ENCODE peak calls at places on chromosome 11, in eight cellular contexts. L is GM03348, M is mammary epithelial cell, N is NCI-H524, T is GM23338, C is NCI-H1092 treated with DMSO at 0.1 percent for 48 hours, E is OCI-LY7, P is NCI-H345. Q is an unnamed sample.

GRCh38 chr11:10750838-10751580 is at the start of gene CTR9:
- DNase-seq in L (peak), M (peak), N (peak), T (peak), C (peak), E (peak), P (peak), Q (peak)

GRCh38 chr11:130523609-130524008 is 75.2 kb downstream of the ADAMTS15 start:
- DNase-seq in L (peak), M (no peak), N (no peak), T (peak), C (no peak), E (no peak), P (no peak), Q (no peak)

GRCh38 chr11:46382644-46383403 is 1.4 kb downstream of the MDK start:
- DNase-seq in L (peak), M (no peak), N (peak), T (peak), C (peak), E (no peak), P (peak), Q (no peak)

GRCh38 chr11:12827929-12828812 is 153.9 kb downstream of the TEAD1 start:
- DNase-seq in L (peak), M (peak), N (peak), T (peak), C (peak), E (peak), P (peak), Q (peak)

GRCh38 chr11:92764128-92764527 is 205.3 kb upstream of the MTNR1B start:
- DNase-seq in L (no peak), M (no peak), N (no peak), T (no peak), C (no peak), E (no peak), P (no peak), Q (no peak)

GRCh38 chr11:46242462-46242960 is 35.0 kb upstream of the CREB3L1 start:
- DNase-seq in L (no peak), M (no peak), N (no peak), T (no peak), C (no peak), E (peak), P (no peak), Q (no peak)

GRCh38 chr11:6538892-6539291 is 41.8 kb downstream of the DNHD1 start:
- DNase-seq in L (no peak), M (no peak), N (no peak), T (no peak), C (no peak), E (no peak), P (no peak), Q (no peak)

GRCh38 chr11:33988586-33989370 is 62.8 kb upstream of the CAPRIN1 start:
- DNase-seq in L (no peak), M (no peak), N (no peak), T (no peak), C (no peak), E (no peak), P (no peak), Q (no peak)

GRCh38 chr11:129418039-129418438 is 42.4 kb downstream of the BARX2 start:
- DNase-seq in L (no peak), M (peak), N (no peak), T (no peak), C (no peak), E (no peak), P (no peak), Q (no peak)

GRCh38 chr11:69122642-69123431 is 32.9 kb upstream of the SMIM38 start:
- DNase-seq in L (peak), M (peak), N (peak), T (peak), C (no peak), E (no peak), P (no peak), Q (no peak)

Q was measured in NCI-H187 treated with DMSO at 0.1 percent for 48 hours.